ENCODE peak calls at places on chromosomes 11 and 22, in five cellular contexts. One of them, this sample, is unnamed.

GRCh38 chr11:132131051-132131450 is 760.6 kb downstream of the NTM start:
- DNase-seq in right lobe of liver: no peak
- DNase-seq in spleen: no peak
- DNase-seq in prostate gland: no peak
- DNase-seq in ovary: no peak
- DNase-seq in this sample: no peak

GRCh38 chr22:17120711-17121234 is 387 bp downstream of the TMEM121B start:
- DNase-seq in right lobe of liver: no peak
- DNase-seq in spleen: no peak
- DNase-seq in prostate gland: no peak
- DNase-seq in ovary: no peak
- DNase-seq in this sample: no peak

GRCh38 chr11:56521955-56522354 is 21.1 kb downstream of the OR5M11 start:
- DNase-seq in right lobe of liver: no peak
- DNase-seq in spleen: no peak
- DNase-seq in prostate gland: no peak
- DNase-seq in ovary: no peak
- DNase-seq in this sample: no peak

GRCh38 chr22:24400726-24401596 is 26.4 kb upstream of the ADORA2A start:
- DNase-seq in right lobe of liver: no peak
- DNase-seq in spleen: no peak
- DNase-seq in prostate gland: no peak
- DNase-seq in ovary: no peak
- DNase-seq in this sample: no peak

GRCh38 chr11:46235777-46236688 is 41.4 kb upstream of the CREB3L1 start:
- DNase-seq in right lobe of liver: no peak
- DNase-seq in spleen: no peak
- DNase-seq in prostate gland: no peak
- DNase-seq in ovary: no peak
- DNase-seq in this sample: no peak

GRCh38 chr11:65489706-65490310 is 9.0 kb upstream of the MALAT1 start:
- DNase-seq in right lobe of liver: no peak
- DNase-seq in spleen: no peak
- DNase-seq in prostate gland: no peak
- DNase-seq in ovary: no peak
- DNase-seq in this sample: peak; percentile 48

GRCh38 chr11:117316197-117316961 is at the start of gene BACE1:
- DNase-seq in right lobe of liver: peak; percentile 87
- DNase-seq in spleen: peak; percentile 86
- DNase-seq in prostate gland: peak; percentile 71
- DNase-seq in ovary: peak; percentile 85
- DNase-seq in this sample: peak; percentile 77

GRCh38 chr11:30488304-30488998 is 97.7 kb downstream of the MPPED2 start:
- DNase-seq in right lobe of liver: no peak
- DNase-seq in spleen: no peak
- DNase-seq in prostate gland: peak; percentile 85
- DNase-seq in ovary: no peak
- DNase-seq in this sample: peak; percentile 53

GRCh38 chr22:49368976-49369725 is 458.5 kb downstream of the BRD1 start:
- DNase-seq in right lobe of liver: no peak
- DNase-seq in spleen: peak; percentile 84
- DNase-seq in prostate gland: no peak
- DNase-seq in ovary: no peak
- DNase-seq in this sample: peak; percentile 22

GRCh38 chr11:70255717-70256116 is 14.8 kb upstream of the PPFIA1 start:
- DNase-seq in right lobe of liver: no peak
- DNase-seq in spleen: no peak
- DNase-seq in prostate gland: no peak
- DNase-seq in ovary: no peak
- DNase-seq in this sample: no peak

GRCh38 chr11:22405377-22405776 is 67.2 kb downstream of the SLC17A6 start:
- DNase-seq in right lobe of liver: no peak
- DNase-seq in spleen: no peak
- DNase-seq in prostate gland: no peak
- DNase-seq in ovary: no peak
- DNase-seq in this sample: no peak

GRCh38 chr22:24578355-24579241 is 14.3 kb downstream of the LRRC75B start:
- DNase-seq in right lobe of liver: no peak
- DNase-seq in spleen: peak; percentile 3
- DNase-seq in prostate gland: no peak
- DNase-seq in ovary: no peak
- DNase-seq in this sample: no peak

GRCh38 chr22:33492210-33492651 is 428.0 kb downstream of the LARGE1 start:
- DNase-seq in right lobe of liver: no peak
- DNase-seq in spleen: no peak
- DNase-seq in prostate gland: no peak
- DNase-seq in ovary: no peak
- DNase-seq in this sample: peak; percentile 28

GRCh38 chr11:11313426-11313825 is 39.6 kb downstream of the CSNK2A3 start:
- DNase-seq in right lobe of liver: peak; percentile 57
- DNase-seq in spleen: no peak
- DNase-seq in prostate gland: no peak
- DNase-seq in ovary: no peak
- DNase-seq in this sample: no peak

DNA sequence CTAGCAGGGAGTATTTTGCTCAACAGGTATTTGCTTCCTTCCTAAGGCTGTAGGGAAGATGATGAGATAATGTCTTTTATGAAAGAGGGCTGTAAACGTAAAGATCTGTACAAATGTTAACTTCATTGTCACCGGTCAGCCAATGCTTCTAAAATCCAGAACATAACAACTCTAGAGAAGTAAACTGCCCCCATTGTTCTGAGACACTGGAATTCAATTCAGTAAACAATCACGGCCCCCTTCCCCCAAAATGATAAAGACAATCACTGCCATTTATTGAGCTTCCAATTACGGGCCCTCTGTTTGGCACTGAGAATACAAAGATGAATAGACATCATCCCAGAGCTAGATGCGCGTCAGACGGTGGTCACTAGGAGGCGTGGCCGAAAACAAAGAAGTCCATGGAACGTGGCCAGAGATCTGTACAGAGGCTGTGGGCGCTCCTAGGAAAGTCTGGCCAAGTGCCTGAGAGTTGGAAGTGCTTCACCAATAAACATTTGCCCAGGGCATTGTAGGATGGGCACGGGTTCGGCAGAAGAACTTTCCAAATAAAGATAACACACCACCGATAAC is 576 bp downstream of the TMEM258 start:
- DNase-seq in right lobe of liver: peak; percentile 51
- DNase-seq in spleen: no peak
- DNase-seq in prostate gland: peak; percentile 33
- DNase-seq in ovary: peak; percentile 85
- DNase-seq in this sample: peak; percentile 76
- TF ChIP-seq POLR2A in right lobe of liver: no peak
- TF ChIP-seq POLR2A in spleen: no peak
- TF ChIP-seq POLR2A in prostate gland: no peak
- TF ChIP-seq POLR2A in ovary: no peak
- TF ChIP-seq POLR2A in this sample: no peak

DNA sequence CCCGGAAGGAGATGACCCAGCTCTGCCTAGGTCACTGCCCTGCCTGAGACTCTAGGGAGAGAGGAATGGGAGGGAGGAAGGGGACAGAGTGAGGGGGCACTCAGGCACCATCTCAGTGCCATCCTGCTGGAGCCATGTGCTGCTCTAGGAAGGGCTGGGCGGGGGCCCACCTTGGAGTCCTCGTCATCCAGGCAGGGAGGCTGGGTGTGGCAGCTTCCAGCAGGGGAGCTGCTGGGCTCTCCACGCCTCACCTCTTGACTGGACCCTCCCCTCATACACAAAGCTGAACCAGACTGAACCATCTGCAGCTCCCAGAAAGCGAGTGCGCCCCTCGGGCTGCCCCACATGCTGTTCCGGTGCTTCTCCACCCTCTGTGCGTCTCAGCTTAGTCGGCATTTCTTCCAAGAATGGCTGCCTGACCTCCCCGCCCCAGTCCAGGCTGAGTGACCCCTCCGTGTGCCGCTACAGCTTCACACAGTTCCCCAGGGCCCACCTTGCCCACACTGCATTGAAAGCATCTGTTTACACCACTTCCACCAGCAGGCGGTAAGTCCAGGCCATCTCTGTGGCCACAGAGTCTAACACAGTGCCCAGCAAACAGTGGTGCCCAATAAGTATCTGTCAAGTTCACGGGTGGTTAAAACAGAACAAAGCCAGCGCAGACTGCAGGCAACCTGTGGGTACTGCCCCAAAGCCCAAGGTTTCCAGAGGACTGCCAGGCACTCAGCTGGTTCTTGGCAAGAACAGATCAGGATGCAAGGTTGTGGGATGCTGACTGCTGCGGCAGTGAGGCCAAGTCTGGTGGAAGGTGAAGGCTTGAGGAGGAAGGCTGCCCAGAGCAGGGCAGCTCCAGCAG is 9.4 kb upstream of the TRIM29 start:
- DNase-seq in right lobe of liver: no peak
- DNase-seq in spleen: no peak
- DNase-seq in prostate gland: peak; percentile 84
- DNase-seq in ovary: no peak
- DNase-seq in this sample: no peak
- H3K27me3 ChIP-seq in right lobe of liver: no peaks in the 10 kb centered on the region
- H3K27me3 ChIP-seq in spleen: peaks cover 68% of the 10 kb centered on the region
- H3K27me3 ChIP-seq in prostate gland: peaks cover 4% of the 10 kb centered on the region
- H3K27me3 ChIP-seq in ovary: no peaks in the 10 kb centered on the region
- H3K27me3 ChIP-seq in this sample: no peaks in the 10 kb centered on the region

DNA sequence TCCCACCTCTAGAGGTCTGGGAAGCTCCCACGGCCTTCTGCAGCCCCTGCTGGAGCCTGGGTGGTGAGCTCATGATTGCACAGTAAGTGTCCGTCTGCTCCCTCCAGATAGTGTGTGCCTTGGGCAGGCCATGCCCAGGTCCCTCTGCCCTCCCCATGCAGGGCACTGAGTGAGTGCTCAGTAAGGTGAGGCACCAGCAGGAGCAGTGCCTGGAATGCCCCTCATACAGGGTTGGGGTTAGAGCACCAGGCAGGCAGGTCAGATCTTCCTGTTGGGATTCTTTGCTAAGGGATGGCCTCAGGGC is 50.3 kb downstream of the NAT10 start:
- DNase-seq in right lobe of liver: no peak
- DNase-seq in spleen: no peak
- DNase-seq in prostate gland: no peak
- DNase-seq in ovary: no peak
- DNase-seq in this sample: no peak
- TF ChIP-seq POLR2A in right lobe of liver: no peak
- TF ChIP-seq POLR2A in spleen: no peak
- TF ChIP-seq POLR2A in prostate gland: no peak
- TF ChIP-seq POLR2A in ovary: no peak
- TF ChIP-seq POLR2A in this sample: no peak

GRCh38 chr22:45499746-45500145 is 2.9 kb upstream of the FBLN1 start:
- DNase-seq in right lobe of liver: no peak
- DNase-seq in spleen: no peak
- DNase-seq in prostate gland: no peak
- DNase-seq in ovary: no peak
- DNase-seq in this sample: no peak
- H3K27me3 ChIP-seq in right lobe of liver: no peaks in the 10 kb centered on the region
- H3K27me3 ChIP-seq in spleen: peaks cover 77% of the 10 kb centered on the region
- H3K27me3 ChIP-seq in prostate gland: peaks cover 2% of the 10 kb centered on the region
- H3K27me3 ChIP-seq in ovary: no peaks in the 10 kb centered on the region
- H3K27me3 ChIP-seq in this sample: peaks cover 26% of the 10 kb centered on the region

DNA sequence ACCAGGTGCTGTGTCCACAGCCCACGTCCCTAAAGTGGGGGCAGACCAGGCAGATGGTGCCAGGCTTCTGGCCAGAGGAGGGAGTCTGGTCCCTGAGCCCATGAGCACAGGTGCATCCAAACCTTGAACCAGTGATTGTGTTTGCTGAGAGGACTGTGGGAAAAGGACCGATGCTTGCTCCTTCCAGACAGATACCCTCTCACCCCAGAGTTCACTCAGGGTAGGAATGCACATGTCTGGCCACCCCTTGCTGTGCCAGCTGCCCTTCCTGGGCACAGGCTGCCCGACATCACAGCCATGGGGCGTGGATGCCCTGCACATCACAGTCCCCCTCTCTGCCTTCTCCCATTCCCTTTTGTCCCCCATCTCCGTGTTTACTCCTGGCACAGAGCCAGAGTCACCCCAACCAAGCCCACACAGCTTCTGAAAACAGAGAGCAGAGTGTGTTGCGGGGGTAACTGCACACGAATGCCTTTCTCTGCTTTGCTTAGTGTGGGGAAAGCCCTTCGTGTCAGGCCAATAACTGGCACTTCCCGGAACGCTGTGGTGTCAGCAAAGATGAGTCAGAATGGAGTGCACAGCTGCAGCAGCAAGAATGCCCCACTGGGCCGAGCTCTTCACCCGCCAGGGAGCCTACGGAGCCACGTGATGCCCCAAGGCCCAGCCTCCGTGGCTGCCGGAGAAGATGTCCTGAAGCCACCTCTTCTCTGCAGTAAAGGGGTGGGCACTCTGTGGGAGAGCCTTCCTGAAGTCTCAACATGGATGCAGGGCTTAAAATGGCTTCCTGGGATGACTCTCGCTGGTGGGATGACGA is 7.6 kb downstream of the CARS1 start:
- DNase-seq in right lobe of liver: peak; percentile 77
- DNase-seq in spleen: peak; percentile 92
- DNase-seq in prostate gland: peak; percentile 53
- DNase-seq in ovary: peak; percentile 66
- DNase-seq in this sample: peak; percentile 76
- TF ChIP-seq POLR2A in right lobe of liver: no peak
- TF ChIP-seq POLR2A in spleen: no peak
- TF ChIP-seq POLR2A in prostate gland: no peak
- TF ChIP-seq POLR2A in ovary: no peak
- TF ChIP-seq POLR2A in this sample: no peak

GRCh38 chr22:36701166-36701713 is 2.3 kb downstream of the CACNG2 start:
- DNase-seq in right lobe of liver: no peak
- DNase-seq in spleen: no peak
- DNase-seq in prostate gland: no peak
- DNase-seq in ovary: no peak
- DNase-seq in this sample: no peak

GRCh38 chr22:36702832-36703210 is 731 bp downstream of the CACNG2 start:
- DNase-seq in right lobe of liver: no peak
- DNase-seq in spleen: no peak
- DNase-seq in prostate gland: no peak
- DNase-seq in ovary: no peak
- DNase-seq in this sample: no peak

DNA sequence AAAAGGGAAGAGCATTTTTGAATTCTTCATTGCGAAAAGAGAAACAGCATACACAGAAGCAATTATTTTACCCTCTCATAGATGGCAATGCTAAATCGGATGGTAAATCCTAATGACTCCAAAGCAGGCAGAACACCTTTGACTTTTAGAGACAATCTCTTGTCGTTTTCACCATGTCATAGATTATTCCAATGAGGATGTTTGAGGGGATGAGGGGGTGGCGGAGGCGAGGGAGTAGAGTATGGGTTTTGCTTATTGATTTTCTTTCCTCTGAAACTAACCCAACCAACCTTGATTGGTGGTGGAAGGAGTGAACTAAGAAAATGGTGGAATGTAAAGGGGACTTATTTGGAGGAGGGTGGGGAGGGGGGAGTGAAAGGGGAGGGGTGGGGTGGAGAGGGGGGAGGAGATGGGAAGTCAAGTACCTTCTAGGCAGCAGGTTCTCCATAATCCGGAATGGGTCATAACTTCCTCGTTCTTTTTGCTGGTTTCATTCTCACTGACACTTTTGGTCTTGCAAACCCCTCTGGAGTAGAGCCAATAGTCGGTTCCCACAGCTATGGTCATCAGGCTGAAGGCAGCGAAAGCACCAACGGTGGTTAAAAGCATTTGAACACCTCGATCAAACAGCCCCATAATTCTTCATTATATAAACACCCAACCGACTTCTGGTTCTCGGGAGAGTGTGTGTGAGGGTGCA is 1.5 kb downstream of the CACNG2 start:
- DNase-seq in right lobe of liver: no peak
- DNase-seq in spleen: no peak
- DNase-seq in prostate gland: no peak
- DNase-seq in ovary: no peak
- DNase-seq in this sample: no peak
- H3K27me3 ChIP-seq in right lobe of liver: no peaks in the 10 kb centered on the region
- H3K27me3 ChIP-seq in spleen: peaks cover 99% of the 10 kb centered on the region
- H3K27me3 ChIP-seq in prostate gland: peaks cover 11% of the 10 kb centered on the region
- H3K27me3 ChIP-seq in ovary: no peaks in the 10 kb centered on the region
- H3K27me3 ChIP-seq in this sample: peaks cover 5% of the 10 kb centered on the region